ENCODE peak calls at places on chromosomes 6 and 20, in five cellular contexts. X is AG08396, V is left kidney, D is endothelial cell, C is astrocyte. G is an unnamed sample.

GRCh38 chr6:80540700-80541099 is 434.2 kb downstream of the BCKDHB start:
- DNase-seq in X (no peak), V (no peak), D (no peak), C (no peak), G (no peak)

GRCh38 chr6:40957616-40958492 is 81.2 kb downstream of the UNC5CL start:
- DNase-seq in X (peak; percentile 51), V (peak; percentile 67), D (no peak), C (peak; percentile 91), G (no peak)

GRCh38 chr20:36384022-36384619 is 78.0 kb downstream of the DLGAP4 start:
- DNase-seq in X (peak; percentile 60), V (peak; percentile 89), D (peak; percentile 73), C (peak; percentile 9), G (no peak)

GRCh38 chr6:70312165-70312564 is 9.3 kb upstream of the COL9A1 start:
- DNase-seq in X (peak; percentile 39), V (no peak), D (no peak), C (peak; percentile 95), G (no peak)

GRCh38 chr6:89007209-89008001 is 44.0 kb upstream of the RNGTT start:
- DNase-seq in X (no peak), V (no peak), D (no peak), C (no peak), G (no peak)

GRCh38 chr6:47478233-47479155 is 905 bp downstream of the CD2AP start:
- DNase-seq in X (peak; percentile 31), V (peak; percentile 69), D (peak; percentile 49), C (peak; percentile 27), G (no peak)

GRCh38 chr20:58652606-58653303 is 1.7 kb downstream of the STX16 start:
- DNase-seq in X (no peak), V (no peak), D (no peak), C (no peak), G (no peak)

GRCh38 chr20:6698723-6699122 is 68.8 kb upstream of the BMP2 start:
- DNase-seq in X (no peak), V (no peak), D (no peak), C (no peak), G (no peak)

GRCh38 chr6:26743157-26743821 is 83.7 kb upstream of the ZNF322 start:
- DNase-seq in X (peak; percentile 55), V (peak; percentile 12), D (peak; percentile 67), C (peak; percentile 77), G (no peak)

GRCh38 chr20:672975-673604 is 2.5 kb downstream of the SCRT2 start:
- DNase-seq in X (no peak), V (peak; percentile 58), D (peak; percentile 35), C (no peak), G (no peak)

GRCh38 chr6:411402-412145 is 20.0 kb downstream of the IRF4 start:
- DNase-seq in X (no peak), V (peak; percentile 87), D (no peak), C (no peak), G (no peak)

GRCh38 chr20:57022306-57022705 is 244.1 kb downstream of the BMP7 start:
- DNase-seq in X (no peak), V (no peak), D (no peak), C (no peak), G (no peak)

GRCh38 chr20:62362590-62362940 is 4.5 kb downstream of the LAMA5 start:
- DNase-seq in X (no peak), V (peak; percentile 23), D (no peak), C (no peak), G (no peak)

GRCh38 chr6:113077794-113078193 is 730.7 kb downstream of the RFPL4B start:
- DNase-seq in X (no peak), V (no peak), D (no peak), C (no peak), G (no peak)

GRCh38 chr20:16801919-16802651 is 53.9 kb downstream of the OTOR start:
- DNase-seq in X (peak; percentile 29), V (peak; percentile 77), D (peak; percentile 82), C (peak; percentile 25), G (peak; percentile 83)

GRCh38 chr6:13297391-13297790 is 30.9 kb downstream of the TBC1D7 start:
- DNase-seq in X (no peak), V (no peak), D (no peak), C (no peak), G (no peak)

G was measured in activated effector memory CD4-positive, alpha-beta T cell treated with anti-CD3 and anti-CD28 coated beads, Interleukin-2, amount 50 U/mL, for 16 hours.